ENCODE peak calls at places on chromosomes 16 and 17, in nine cellular contexts. Z is fibroblast of lung, N is prostate gland, A is breast epithelium, Y is pancreas, D is osteoblast, S is A549, U is ovary, C is AG04450. J is an unnamed sample.

GRCh38 chr17:82678265-82678891 is 20.1 kb downstream of the RAB40B start:
- DNase-seq in A (no peak), Y (no peak), U (no peak), D (peak; percentile 35), S (no peak), C (no peak), N (no peak), Z (no peak), J (no peak)

GRCh38 chr17:17751489-17751995 is 70.3 kb downstream of the RAI1 start:
- DNase-seq in N (no peak), Z (no peak), S (no peak), D (peak; percentile 76), U (no peak), A (no peak), C (no peak), Y (no peak), J (no peak)

GRCh38 chr17:29574732-29575510 is 6.4 kb downstream of the TP53I13 start:
- DNase-seq in S (no peak), Z (no peak), C (no peak), Y (peak; percentile 87), U (peak; percentile 24), N (no peak), D (peak; percentile 75), A (no peak), J (peak; percentile 72)

GRCh38 chr17:880871-881269 is 98.7 kb downstream of the NXN start:
- DNase-seq in D (peak; percentile 58), Y (no peak), Z (no peak), S (no peak), A (no peak), U (no peak), N (no peak), C (no peak), J (no peak)

GRCh38 chr16:68093816-68094613 is 8.8 kb downstream of the NFATC3 start:
- DNase-seq in N (no peak), S (no peak), A (no peak), U (no peak), Z (peak; percentile 67), D (no peak), C (no peak), Y (no peak), J (no peak)

GRCh38 chr16:81204794-81205680 is 33.5 kb upstream of the BCO1 start:
- DNase-seq in S (peak; percentile 63), Z (peak; percentile 72), D (peak; percentile 88), U (peak; percentile 66), C (peak; percentile 27), Y (no peak), A (no peak), N (no peak), J (no peak)

GRCh38 chr17:32345953-32346600 is 3.9 kb upstream of the ZNF207 start:
- DNase-seq in Z (no peak), Y (no peak), A (no peak), S (no peak), D (no peak), U (no peak), N (no peak), C (no peak), J (no peak)

GRCh38 chr17:2438823-2439222 is 38.0 kb upstream of the MNT start:
- DNase-seq in D (peak; percentile 93), C (no peak), S (no peak), N (no peak), A (no peak), Z (peak; percentile 85), U (no peak), Y (no peak), J (no peak)

GRCh38 chr16:3101018-3101840 is 2.1 kb upstream of the ZSCAN10 start:
- DNase-seq in U (no peak), D (peak; percentile 85), S (peak; percentile 59), Y (no peak), A (no peak), C (no peak), N (no peak), Z (peak; percentile 24), J (no peak)

GRCh38 chr16:78684040-78684611 is 584.7 kb downstream of the WWOX start:
- DNase-seq in A (no peak), U (peak; percentile 74), Y (no peak), Z (peak; percentile 98), N (no peak), D (peak; percentile 88), S (peak; percentile 6), C (no peak), J (peak; percentile 93)

GRCh38 chr17:40312131-40312731 is 3.3 kb downstream of the RARA start:
- DNase-seq in Y (peak; percentile 41), D (no peak), U (peak; percentile 21), N (no peak), S (no peak), A (no peak), Z (no peak), C (no peak), J (peak; percentile 79)

GRCh38 chr17:40310882-40311391 is 2.0 kb downstream of the RARA start:
- DNase-seq in S (no peak), Y (peak; percentile 33), A (peak; percentile 18), D (no peak), C (no peak), U (no peak), Z (no peak), N (no peak), J (peak; percentile 70)

GRCh38 chr17:40309938-40310510 is 1.0 kb downstream of the RARA start:
- DNase-seq in U (no peak), S (no peak), D (peak; percentile 88), Y (no peak), N (no peak), Z (no peak), A (peak; percentile 2), C (no peak), J (peak; percentile 70)

GRCh38 chr17:40312893-40313659 is 4.1 kb downstream of the RARA start:
- DNase-seq in Z (no peak), D (no peak), N (no peak), Y (peak; percentile 35), U (peak; percentile 14), C (no peak), S (no peak), A (no peak), J (peak; percentile 73)

DNA sequence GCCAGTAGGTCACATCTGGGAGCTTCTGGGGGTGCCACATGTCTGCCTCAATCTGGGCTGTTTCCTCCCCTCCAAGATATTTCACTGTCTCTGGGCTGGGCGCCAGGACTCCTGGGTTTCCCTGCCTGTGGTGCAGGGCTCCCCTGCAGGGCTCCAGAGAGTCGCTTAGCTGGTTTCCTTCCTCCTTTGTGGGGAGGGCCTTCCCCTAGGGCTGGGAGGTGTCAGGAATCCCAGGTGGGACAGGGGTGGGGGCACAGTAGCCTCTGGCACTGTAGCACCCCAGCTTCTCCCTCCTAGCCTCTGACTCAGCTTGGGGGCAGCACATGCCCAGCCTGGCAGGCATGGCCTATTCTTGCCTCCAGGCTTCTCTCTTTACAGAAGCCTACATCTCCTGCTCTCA is 2.6 kb downstream of the RARA start:
- DNase-seq in A (peak; percentile 74), D (peak; percentile 51), Y (peak; percentile 70), U (no peak), S (no peak), C (no peak), N (no peak), Z (no peak), J (no peak)
- TF ChIP-seq CTCF in A (no peak), D (no peak), Y (no peak), U (no peak), S (no peak), C (no peak), N (no peak), Z (no peak), J (no peak)

GRCh38 chr17:41061969-41062368 is 2.1 kb upstream of the KRTAP2-3 start:
- DNase-seq in A (no peak), D (peak; percentile 93), C (peak; percentile 86), Z (peak; percentile 47), N (no peak), U (no peak), S (peak; percentile 23), Y (no peak), J (no peak)
- H3K27ac ChIP-seq in A (peak overlapping the region; percentile 25), D (peak overlapping the region; percentile 91), C (peak overlapping the region; percentile 86), Z (peak overlapping the region; percentile 77), N (no peak overlapping the region), U (no peak overlapping the region), S (peak overlapping the region; percentile 29), Y (no peak overlapping the region), J (no peak overlapping the region)

GRCh38 chr16:70680495-70681381 is 5.1 kb downstream of the MTSS2 start:
- DNase-seq in N (no peak), C (no peak), D (no peak), U (peak; percentile 37), S (no peak), Z (no peak), A (no peak), Y (peak; percentile 74), J (no peak)

GRCh38 chr16:70678121-70678897 is 7.5 kb downstream of the MTSS2 start:
- DNase-seq in Z (no peak), U (peak; percentile 26), D (peak; percentile 74), Y (peak; percentile 71), S (no peak), N (no peak), C (no peak), A (no peak), J (no peak)

GRCh38 chr16:70681382-70682238 is 4.2 kb downstream of the MTSS2 start:
- DNase-seq in A (no peak), D (peak; percentile 89), Y (peak; percentile 70), N (no peak), C (no peak), Z (no peak), U (no peak), S (no peak), J (no peak)

GRCh38 chr16:70678898-70679652 is 6.8 kb downstream of the MTSS2 start:
- DNase-seq in U (peak; percentile 24), N (no peak), Y (peak; percentile 69), S (no peak), Z (no peak), C (no peak), D (no peak), A (no peak), J (no peak)

GRCh38 chr16:70679653-70680494 is 6.0 kb downstream of the MTSS2 start:
- DNase-seq in Z (no peak), Y (peak; percentile 68), U (peak; percentile 59), S (peak; percentile 54), A (no peak), C (no peak), N (no peak), D (peak; percentile 97), J (no peak)
- TF ChIP-seq CTCF in Z (peak; percentile 14), Y (no peak), U (peak; percentile 83), S (peak; percentile 80), A (no peak), C (peak; percentile 13), N (peak; percentile 58), D (peak; percentile 11), J (peak; percentile 44)

DNA sequence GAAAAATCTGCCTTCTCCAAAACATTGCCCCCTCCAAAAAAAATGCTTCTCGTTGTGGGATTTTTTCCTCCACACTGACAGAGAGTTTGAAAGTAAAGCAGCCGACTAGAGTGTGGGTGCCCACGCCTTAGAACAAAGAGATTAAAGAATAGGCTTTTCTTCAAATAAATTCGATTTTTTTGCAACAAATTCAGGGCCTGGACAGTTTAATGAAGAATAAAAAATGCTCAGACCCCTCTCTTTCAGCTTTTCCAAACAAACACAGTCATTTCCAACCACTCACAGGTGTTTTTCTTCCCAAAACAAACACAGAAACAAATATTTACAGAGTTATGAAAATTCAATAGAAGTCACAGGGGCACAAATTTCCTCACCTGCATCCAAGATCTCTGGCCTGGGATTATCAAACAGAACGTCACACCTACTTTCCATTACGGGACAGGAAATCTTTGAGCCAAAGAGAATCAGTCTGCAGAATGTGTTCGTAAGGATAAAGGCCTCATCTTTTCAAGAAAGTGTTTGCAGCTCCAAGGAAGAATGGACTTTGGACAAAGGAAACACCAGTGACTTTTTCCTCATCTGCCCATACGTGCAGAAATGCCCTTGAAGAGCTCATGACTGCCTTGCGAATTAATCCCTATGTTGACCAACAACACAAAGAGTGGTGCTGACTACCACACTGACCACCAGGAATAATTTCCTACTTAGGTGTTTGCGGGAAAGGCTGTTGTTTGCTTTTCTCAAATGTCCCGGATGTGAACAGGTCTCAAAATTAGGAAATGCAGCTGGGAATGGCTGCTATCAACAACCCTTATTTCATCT is 31.3 kb upstream of the TOX3 start:
- DNase-seq in N (no peak), Y (no peak), Z (no peak), A (no peak), S (no peak), D (no peak), U (no peak), C (no peak), J (no peak)
- H3K27ac ChIP-seq in N (no peak overlapping the region), Y (peak overlapping the region; percentile 50), Z (no peak overlapping the region), A (no peak overlapping the region), S (peak overlapping the region; percentile 36), D (no peak overlapping the region), U (no peak overlapping the region), C (no peak overlapping the region), J (no peak overlapping the region)

J was measured in coronary artery.